ENCODE peak calls at places on chromosomes 13 and 19, in eight cellular contexts. S is NB4, Y is astrocyte of the spinal cord, O is lung, A is fibroblast of mammary gland, V is AG10803, J is cardiac muscle cell, E is mammary epithelial cell. H is an unnamed sample.

GRCh38 chr19:47111081-47111589 is 2.4 kb downstream of the ZC3H4 start:
- DNase-seq in V (no peak), Y (no peak), A (no peak), E (peak), J (no peak), O (peak), S (peak), H (no peak)

GRCh38 chr19:4981681-4981958 is 12.7 kb downstream of the KDM4B start:
- DNase-seq in O (no peak), V (no peak), A (no peak), E (no peak), Y (no peak), J (no peak), S (no peak), H (no peak)

GRCh38 chr19:48842744-48843162 is 6.5 kb upstream of the HSD17B14 start:
- DNase-seq in V (peak), S (peak), A (peak), E (no peak), O (peak), J (peak), Y (peak), H (peak)

GRCh38 chr19:44367024-44367423 is 10.5 kb upstream of the ZNF112 start:
- DNase-seq in S (no peak), O (no peak), V (no peak), J (peak), Y (peak), A (peak), E (no peak), H (peak)

GRCh38 chr19:39430675-39431593 is 4.8 kb downstream of the RPS16 start:
- DNase-seq in Y (peak), O (peak), S (peak), J (peak), E (peak), V (peak), A (peak), H (peak)

GRCh38 chr19:5125797-5126497 is 157.0 kb downstream of the KDM4B start:
- DNase-seq in V (no peak), J (peak), A (no peak), Y (peak), S (no peak), O (no peak), E (no peak), H (peak)

GRCh38 chr19:31511098-31511497 is 161.9 kb upstream of the TSHZ3 start:
- DNase-seq in O (no peak), J (no peak), Y (no peak), S (no peak), E (no peak), V (no peak), A (no peak), H (no peak)

GRCh38 chr13:38538412-38538811 is 148.5 kb upstream of the FREM2 start:
- DNase-seq in E (no peak), A (no peak), O (no peak), J (no peak), Y (no peak), V (no peak), S (no peak), H (no peak)

GRCh38 chr13:60654405-60654804 is 257.4 kb downstream of the TDRD3 start:
- DNase-seq in V (peak), O (no peak), E (no peak), S (peak), J (peak), Y (peak), A (no peak), H (peak)

GRCh38 chr19:47322048-47322447 is 9.9 kb upstream of the C5AR2 start:
- DNase-seq in Y (no peak), O (no peak), A (no peak), S (peak), V (no peak), E (no peak), J (no peak), H (no peak)

GRCh38 chr19:13843104-13843921 is 33.6 kb upstream of the NANOS3 start:
- DNase-seq in J (peak), E (peak), A (no peak), O (peak), S (no peak), V (peak), Y (peak), H (no peak)

GRCh38 chr19:1097810-1098176 is 2.6 kb upstream of the POLR2E start:
- DNase-seq in S (no peak), E (no peak), A (no peak), O (no peak), V (peak), J (no peak), Y (no peak), H (peak)

GRCh38 chr13:50107205-50107604 is 92.0 kb downstream of the KCNRG start:
- DNase-seq in V (peak), O (no peak), E (no peak), Y (no peak), A (no peak), S (no peak), J (no peak), H (no peak)

GRCh38 chr13:26344980-26345379 is 91.1 kb downstream of the CDK8 start:
- DNase-seq in A (peak), Y (no peak), S (no peak), O (no peak), J (no peak), V (no peak), E (no peak), H (no peak)

GRCh38 chr13:59587030-59587429 is 576.7 kb downstream of the DIAPH3 start:
- DNase-seq in O (no peak), A (no peak), V (no peak), S (no peak), Y (no peak), J (no peak), E (no peak), H (no peak)

GRCh38 chr13:21053231-21053630 is 8.2 kb downstream of the LATS2 start:
- DNase-seq in O (no peak), Y (no peak), A (no peak), S (peak), J (no peak), V (no peak), E (peak), H (no peak)

GRCh38 chr19:5309438-5310204 is 31.0 kb downstream of the PTPRS start:
- DNase-seq in E (no peak), Y (no peak), O (no peak), A (peak), J (peak), S (no peak), V (no peak), H (no peak)

GRCh38 chr19:1172353-1173159 is 1.5 kb downstream of the SBNO2 start:
- DNase-seq in J (peak), S (no peak), O (no peak), E (peak), Y (peak), A (peak), V (peak), H (peak)

GRCh38 chr13:44667950-44668349 is 91.8 kb upstream of the TSC22D1 start:
- DNase-seq in E (no peak), V (peak), Y (peak), A (peak), O (no peak), S (no peak), J (peak), H (peak)

GRCh38 chr19:21593934-21594844 is 88.8 kb downstream of the ZNF429 start:
- DNase-seq in J (no peak), A (no peak), V (no peak), O (peak), E (no peak), Y (no peak), S (peak), H (peak)

GRCh38 chr13:43908156-43909126 is 28.7 kb downstream of the LACC1 start:
- DNase-seq in A (peak), E (peak), S (peak), Y (peak), O (no peak), J (peak), V (peak), H (peak)

GRCh38 chr19:5060591-5061339 is 91.9 kb downstream of the KDM4B start:
- DNase-seq in V (peak), S (no peak), J (no peak), A (no peak), O (no peak), E (no peak), Y (no peak), H (peak)

GRCh38 chr19:30896551-30896950 is 452.7 kb downstream of the TSHZ3 start:
- DNase-seq in A (no peak), Y (no peak), O (no peak), E (no peak), J (no peak), S (no peak), V (no peak), H (no peak)

GRCh38 chr19:5102520-5102919 is 133.6 kb downstream of the KDM4B start:
- DNase-seq in A (no peak), E (no peak), S (no peak), Y (no peak), V (no peak), J (no peak), O (no peak), H (no peak)

GRCh38 chr13:92097337-92097903 is 699.0 kb downstream of the GPC5 start:
- DNase-seq in O (no peak), J (peak), S (peak), V (no peak), Y (no peak), E (no peak), A (no peak), H (peak)

GRCh38 chr13:33722216-33722900 is 95.6 kb upstream of the RFC3 start:
- DNase-seq in E (no peak), V (peak), J (peak), A (peak), Y (peak), S (no peak), O (no peak), H (peak)

GRCh38 chr13:43662976-43663375 is 123.8 kb downstream of the ENOX1 start:
- DNase-seq in J (no peak), A (peak), E (no peak), S (no peak), Y (no peak), V (no peak), O (no peak), H (no peak)

GRCh38 chr13:61728468-61728867 is 312.8 kb upstream of the PCDH20 start:
- DNase-seq in J (peak), Y (peak), V (peak), O (no peak), A (peak), E (no peak), S (no peak), H (peak)

GRCh38 chr19:40719414-40719894 is 2.5 kb downstream of the ITPKC start:
- DNase-seq in E (peak), O (no peak), S (no peak), J (no peak), A (peak), V (no peak), Y (no peak), H (peak)

GRCh38 chr13:110912651-110913051 is 2.2 kb downstream of the ANKRD10 start:
- DNase-seq in V (peak), E (no peak), J (peak), O (no peak), A (peak), S (peak), Y (peak), H (peak)

GRCh38 chr13:33111414-33112110 is 95.3 kb downstream of the KL start:
- DNase-seq in Y (peak), E (no peak), A (peak), V (peak), O (no peak), S (no peak), J (peak), H (peak)

GRCh38 chr13:21590231-21590630 is 13.7 kb downstream of the MICU2 start:
- DNase-seq in J (no peak), O (no peak), A (no peak), V (no peak), S (no peak), E (no peak), Y (no peak), H (no peak)

GRCh38 chr13:95754069-95754468 is 77.1 kb downstream of the DNAJC3 start:
- DNase-seq in Y (no peak), J (peak), O (no peak), S (peak), E (no peak), A (peak), V (no peak), H (peak)

GRCh38 chr13:23561261-23561660 is 9.0 kb upstream of the TNFRSF19 start:
- DNase-seq in J (no peak), E (no peak), Y (no peak), O (no peak), A (no peak), S (no peak), V (no peak), H (no peak)

GRCh38 chr13:43316997-43317396 is 293.6 kb downstream of the DNAJC15 start:
- DNase-seq in S (no peak), J (peak), A (peak), Y (peak), O (no peak), E (no peak), V (peak), H (peak)

GRCh38 chr19:47226426-47227346 is 4.3 kb downstream of the BBC3 start:
- DNase-seq in A (peak), O (peak), S (peak), E (peak), Y (peak), J (peak), V (peak), H (peak)

GRCh38 chr19:36528921-36529518 is 949 bp upstream of the ZNF260 start:
- DNase-seq in E (peak), O (no peak), V (no peak), A (no peak), J (no peak), S (peak), Y (no peak), H (no peak)

GRCh38 chr19:15122331-15123030 is 15.3 kb downstream of the SYDE1 start:
- DNase-seq in V (no peak), O (no peak), Y (no peak), E (no peak), A (no peak), J (no peak), S (no peak), H (no peak)

GRCh38 chr19:53549354-53549753 is 11.4 kb downstream of the ZNF331 start:
- DNase-seq in O (no peak), J (peak), Y (peak), V (peak), E (no peak), A (peak), S (peak), H (peak)

DNA sequence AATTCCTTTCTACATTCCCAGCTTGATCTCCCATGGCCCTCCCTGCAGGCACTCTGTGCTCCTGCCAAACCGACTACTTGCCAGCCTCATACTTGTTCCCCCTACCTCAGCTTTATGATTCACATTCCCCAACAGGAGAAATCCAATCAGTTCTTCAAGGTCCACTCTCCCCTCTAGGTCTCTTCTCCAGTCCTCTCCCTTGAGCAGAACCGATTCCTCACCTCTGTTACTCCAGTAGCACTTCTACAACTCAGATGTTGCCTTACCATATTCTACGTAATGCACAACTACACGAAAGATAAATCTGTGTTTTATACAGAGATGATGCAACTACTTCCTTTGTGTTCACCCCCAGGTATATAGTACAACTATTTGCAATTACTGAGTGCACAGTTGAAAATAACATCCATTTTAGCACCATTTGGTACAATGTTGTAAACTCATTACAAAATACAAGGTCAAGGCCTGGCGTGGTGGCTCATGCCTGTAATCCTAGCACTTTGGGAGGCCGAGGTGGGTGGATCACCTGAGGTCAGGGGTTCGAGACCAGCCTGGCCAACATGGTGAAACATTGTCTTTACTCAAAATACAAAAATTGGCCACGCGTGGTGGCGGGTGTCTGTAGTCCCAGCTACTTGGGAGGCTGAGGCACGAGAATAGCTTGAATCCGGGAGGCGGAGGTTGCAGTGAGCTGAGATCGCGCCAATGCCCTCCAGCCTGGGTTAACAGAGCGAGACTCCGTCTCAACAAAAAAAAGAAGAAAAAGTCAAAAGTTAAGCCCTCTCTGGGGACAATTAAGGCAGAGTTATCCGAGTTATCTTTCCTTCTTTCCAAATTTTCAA is 2.9 kb upstream of the WBP4 start:
- DNase-seq in O (no peak), E (no peak), S (no peak), V (no peak), J (no peak), A (no peak), Y (no peak), H (no peak)
- H3K4me3 ChIP-seq in O (no peak), E (peak), S (peak), V (peak), J (peak), A (peak), Y (peak), H (peak)

GRCh38 chr19:55216461-55217198 is 7.3 kb upstream of the PTPRH start:
- DNase-seq in Y (peak), O (peak), E (peak), J (peak), V (peak), A (peak), S (peak), H (peak)
- TF ChIP-seq CTCF in Y (peak), O (no peak), E (no peak), J (no peak), V (no peak), A (no peak), S (no peak), H (no peak)

DNA sequence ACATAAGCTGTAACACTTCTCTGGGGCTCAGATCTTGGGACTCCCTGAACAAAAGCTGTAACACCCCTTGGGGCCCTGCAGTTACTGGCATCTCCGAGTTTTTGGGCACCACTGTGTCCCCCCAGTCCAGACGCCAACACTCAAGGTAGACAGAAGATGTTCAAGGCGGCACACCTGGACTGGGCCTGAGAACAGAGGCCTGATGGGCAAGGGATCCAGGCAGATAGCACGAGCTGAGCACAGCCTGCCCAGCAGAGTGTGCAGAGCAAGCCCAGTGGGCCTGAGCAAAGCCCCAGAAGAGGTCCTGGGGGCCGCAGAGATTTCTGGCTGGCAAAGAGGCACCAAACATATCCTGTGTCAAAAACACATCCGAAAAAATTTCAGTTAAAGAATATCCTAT is 1163.3 kb upstream of the PRR20A start:
- DNase-seq in Y (no peak), A (no peak), O (no peak), S (no peak), J (no peak), E (no peak), V (no peak), H (no peak)
- H3K4me3 ChIP-seq in Y (no peak), A (no peak), O (no peak), S (no peak), J (no peak), E (no peak), V (no peak), H (no peak)

DNA sequence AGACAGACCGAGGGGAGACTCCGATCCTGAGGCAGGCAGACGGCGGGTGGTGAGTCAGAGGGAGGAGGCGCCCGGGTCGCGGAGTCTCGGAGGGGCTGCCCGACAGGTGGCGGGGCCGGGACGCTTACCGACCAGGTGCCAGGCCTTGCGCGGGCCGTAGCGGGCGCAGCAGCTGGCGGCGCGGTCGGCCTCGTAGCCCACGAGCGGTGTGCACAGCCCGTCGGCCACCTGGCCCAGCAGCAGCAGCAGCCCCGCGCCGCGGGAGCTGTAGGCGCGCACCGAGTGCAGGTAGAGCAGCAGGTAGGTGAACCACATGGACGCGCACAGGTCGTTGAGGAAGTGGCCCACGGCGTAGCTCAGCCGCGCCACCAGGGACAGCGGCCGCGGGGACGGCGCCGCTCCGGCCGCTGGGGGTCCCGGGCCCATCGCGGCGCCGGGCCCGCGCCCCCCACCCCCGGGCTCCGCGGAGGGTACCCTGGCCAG is 367 bp downstream of the MFSD12 start:
- DNase-seq in S (peak), E (peak), J (peak), Y (no peak), O (no peak), A (no peak), V (no peak), H (peak)
- TF ChIP-seq CTCF in S (no peak), E (peak), J (no peak), Y (no peak), O (no peak), A (no peak), V (no peak), H (no peak)

DNA sequence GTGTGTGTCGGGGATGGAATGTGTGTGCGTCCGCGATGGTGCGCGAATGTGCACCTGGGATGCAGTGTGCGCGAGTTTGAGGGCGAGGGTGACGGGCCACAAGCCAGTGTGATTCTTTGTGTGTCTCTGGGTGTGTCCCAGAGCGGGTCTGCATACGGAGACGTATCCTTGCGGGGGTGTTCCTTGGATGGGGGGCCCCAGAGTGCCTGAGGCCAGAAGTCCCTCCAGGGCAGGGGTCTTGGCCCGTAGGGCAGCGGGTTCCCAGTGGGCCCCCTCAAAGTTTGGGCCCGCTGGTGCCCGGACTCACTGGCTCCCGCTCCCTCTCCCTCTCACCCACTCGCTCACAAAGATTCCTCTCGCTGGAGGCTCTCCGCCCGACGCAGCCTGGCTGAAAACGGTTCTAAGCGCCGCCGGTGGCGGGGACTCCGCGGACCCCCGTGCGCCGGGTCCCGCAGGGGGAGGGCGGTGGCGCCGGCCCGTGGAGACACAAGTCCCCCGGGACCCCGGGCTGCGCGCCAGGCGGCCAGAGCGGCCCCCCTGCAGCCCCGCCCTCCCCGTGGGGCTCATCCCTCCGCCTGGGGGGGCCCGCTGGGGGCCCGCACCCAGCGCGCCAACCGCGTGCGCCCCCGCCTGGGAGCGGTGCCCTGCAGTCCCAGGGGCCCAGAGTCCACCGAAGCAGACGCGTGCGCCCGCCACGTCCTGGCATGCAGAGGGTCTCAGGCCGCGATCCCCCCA is 886 bp downstream of the CRLF1 start:
- DNase-seq in V (no peak), A (no peak), Y (no peak), E (no peak), O (no peak), S (no peak), J (no peak), H (no peak)
- H3K4me3 ChIP-seq in V (no peak), A (no peak), Y (no peak), E (no peak), O (no peak), S (no peak), J (no peak), H (no peak)

GRCh38 chr19:3146677-3147100 is 10.9 kb downstream of the GNA15 start:
- DNase-seq in A (no peak), V (no peak), S (peak), J (no peak), Y (no peak), E (no peak), O (peak), H (no peak)
- TF ChIP-seq CTCF in A (peak), V (peak), S (peak), J (peak), Y (peak), E (peak), O (peak), H (peak)

GRCh38 chr19:11479090-11479469 is 1.8 kb downstream of the ELAVL3 start:
- DNase-seq in A (no peak), O (no peak), J (no peak), E (no peak), S (no peak), V (no peak), Y (no peak), H (no peak)
- H3K4me3 ChIP-seq in A (no peak), O (no peak), J (no peak), E (no peak), S (no peak), V (no peak), Y (no peak), H (no peak)

H was measured in fibroblast of villous mesenchyme.